ENCODE peak calls at places on chromosomes 1 and 21, in six cellular contexts. T is fibroblast of lung, P is HepG2, X is keratinocyte, H is HCT116, I is IMR-90. L is an unnamed sample.

GRCh38 chr1:237740831-237741230 is 149.9 kb downstream of the ZP4 start:
- DNase-seq in T (no peak), P (no peak), X (no peak), H (no peak), I (no peak), L (no peak)

GRCh38 chr1:168092566-168093355 is 44.0 kb downstream of the GPR161 start:
- DNase-seq in T (peak), P (peak), X (no peak), H (peak), I (no peak), L (no peak)

GRCh38 chr1:87684194-87684593 is 355.5 kb downstream of the LMO4 start:
- DNase-seq in T (peak), P (no peak), X (no peak), H (no peak), I (peak), L (no peak)

GRCh38 chr1:225746361-225747179 is 31.1 kb upstream of the SRP9 start:
- DNase-seq in T (peak), P (peak), X (peak), H (peak), I (peak), L (peak)

GRCh38 chr1:39102537-39103320 is 76.6 kb downstream of the NDUFS5 start:
- DNase-seq in T (peak), P (peak), X (no peak), H (peak), I (peak), L (peak)

GRCh38 chr1:19597463-19598309 is 46.4 kb upstream of the NBL1 start:
- DNase-seq in T (peak), P (no peak), X (no peak), H (peak), I (peak), L (no peak)

GRCh38 chr1:9198538-9199361 is 35.8 kb upstream of the H6PD start:
- DNase-seq in T (peak), P (no peak), X (no peak), H (no peak), I (peak), L (no peak)

GRCh38 chr1:198118136-198118535 is 38.7 kb upstream of the NEK7 start:
- DNase-seq in T (peak), P (no peak), X (no peak), H (no peak), I (peak), L (no peak)

GRCh38 chr1:86914998-86915736 is 732 bp downstream of the HS2ST1 start:
- DNase-seq in T (peak), P (peak), X (no peak), H (no peak), I (peak), L (peak)

GRCh38 chr1:1024421-1025415 is 4.8 kb downstream of the AGRN start:
- DNase-seq in T (peak), P (peak), X (peak), H (peak), I (no peak), L (no peak)

GRCh38 chr1:101150676-101151075 is 86.1 kb upstream of the S1PR1 start:
- DNase-seq in T (peak), P (peak), X (peak), H (no peak), I (peak), L (no peak)

GRCh38 chr1:14970115-14970798 is 183.3 kb upstream of the TMEM51 start:
- DNase-seq in T (peak), P (peak), X (peak), H (peak), I (peak), L (no peak)

GRCh38 chr1:112673589-112674439 is 645 bp upstream of the MOV10 start:
- DNase-seq in T (peak), P (peak), X (no peak), H (peak), I (peak), L (no peak)

GRCh38 chr1:212669102-212669501 is 30.5 kb downstream of the BATF3 start:
- DNase-seq in T (peak), P (peak), X (no peak), H (peak), I (peak), L (no peak)

GRCh38 chr1:48039088-48040049 is 42.2 kb upstream of the TRABD2B start:
- DNase-seq in T (peak), P (no peak), X (no peak), H (no peak), I (peak), L (peak)

GRCh38 chr1:30232288-30232899 is 491.0 kb downstream of the MATN1 start:
- DNase-seq in T (no peak), P (peak), X (no peak), H (peak), I (no peak), L (no peak)

GRCh38 chr1:230600111-230601000 is 41.9 kb upstream of the COG2 start:
- DNase-seq in T (peak), P (no peak), X (no peak), H (no peak), I (no peak), L (no peak)

GRCh38 chr1:118200836-118201235 is 15.8 kb upstream of the SPAG17 start:
- DNase-seq in T (no peak), P (no peak), X (no peak), H (no peak), I (no peak), L (no peak)

GRCh38 chr1:225476100-225476511 is 48.3 kb upstream of the LBR start:
- DNase-seq in T (no peak), P (no peak), X (no peak), H (no peak), I (no peak), L (no peak)

GRCh38 chr1:21550866-21551475 is 41.7 kb downstream of the ALPL start:
- DNase-seq in T (no peak), P (no peak), X (no peak), H (no peak), I (no peak), L (no peak)

GRCh38 chr1:204688776-204689175 is 3.2 kb upstream of the LRRN2 start:
- DNase-seq in T (no peak), P (no peak), X (no peak), H (no peak), I (no peak), L (no peak)

GRCh38 chr21:46156378-46156645 is 933 bp upstream of the FTCD start:
- DNase-seq in T (no peak), P (no peak), X (no peak), H (no peak), I (no peak), L (no peak)

GRCh38 chr1:46767649-46768282 is 31.1 kb upstream of the CYP4B1 start:
- DNase-seq in T (no peak), P (no peak), X (no peak), H (no peak), I (no peak), L (no peak)

DNA sequence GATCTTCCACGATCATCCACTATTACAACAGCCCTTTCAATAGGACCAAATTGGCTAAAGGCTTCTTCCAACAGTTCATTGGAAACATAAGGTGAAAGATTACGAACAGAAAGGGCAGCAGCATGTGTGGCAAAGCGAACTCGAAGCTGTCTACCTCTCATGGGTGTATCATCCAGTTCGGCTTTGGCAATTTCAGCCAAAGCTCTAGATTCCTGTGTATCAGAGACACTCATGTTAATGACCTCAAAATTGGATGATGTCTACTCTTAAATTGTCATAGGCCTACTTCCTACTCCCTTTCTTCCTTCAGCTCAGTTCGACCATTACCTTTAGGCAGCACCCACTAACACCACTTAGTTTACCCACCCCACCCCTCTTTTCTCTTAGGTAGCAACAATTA is 2.2 kb downstream of the SFPQ start:
- DNase-seq in T (peak), P (no peak), X (no peak), H (no peak), I (no peak), L (no peak)
- H3K9ac ChIP-seq in T (peak), P (peak), X (peak), H (peak), I (peak), L (peak)

GRCh38 chr1:67390041-67390887 is 39.9 kb downstream of the SERBP1 start:
- DNase-seq in T (peak), P (no peak), X (no peak), H (no peak), I (peak), L (no peak)
- H3K27ac ChIP-seq in T (no peak), P (no peak), X (no peak), H (no peak), I (no peak), L (peak)

GRCh38 chr1:156813298-156813697 is 3.4 kb downstream of the SH2D2A start:
- DNase-seq in T (no peak), P (no peak), X (no peak), H (no peak), I (no peak), L (no peak)
- H3K4me3 ChIP-seq in T (no peak), P (peak), X (peak), H (peak), I (no peak), L (peak)

GRCh38 chr1:158087320-158087927 is 93.3 kb upstream of the CD1D start:
- DNase-seq in T (peak), P (peak), X (no peak), H (peak), I (peak), L (no peak)
- H3K9ac ChIP-seq in T (no peak), P (no peak), X (no peak), H (no peak), I (no peak), L (no peak)

DNA sequence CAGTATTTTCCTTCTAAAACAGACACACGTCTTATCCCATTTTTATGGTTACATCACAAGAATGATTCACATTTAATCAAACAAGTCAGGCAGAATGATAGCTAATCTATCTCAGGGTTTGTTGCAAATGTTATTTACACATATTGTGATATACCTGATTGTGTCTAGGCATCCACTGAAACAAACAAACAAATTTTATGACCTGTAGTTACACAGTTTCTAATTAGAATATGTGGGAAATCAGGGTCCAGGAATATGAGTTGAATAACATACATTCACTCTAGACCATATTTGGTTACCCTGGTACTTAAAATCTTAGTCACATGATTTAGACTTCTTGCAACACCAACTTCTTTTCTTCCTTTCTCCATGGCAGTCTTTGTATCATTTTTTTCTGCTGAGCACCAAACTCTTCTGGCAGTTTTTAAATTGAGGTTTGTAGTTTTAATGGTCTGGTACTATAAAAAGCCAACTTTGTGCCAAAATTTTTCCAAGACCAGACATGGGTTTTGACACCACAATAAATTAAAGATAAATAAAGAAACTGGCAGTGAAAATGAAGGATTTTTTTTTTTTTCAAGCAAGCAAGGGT is 108.2 kb downstream of the NFIA start:
- DNase-seq in T (no peak), P (no peak), X (no peak), H (no peak), I (no peak), L (no peak)
- H3K27ac ChIP-seq in T (no peak), P (no peak), X (no peak), H (no peak), I (no peak), L (peak)

GRCh38 chr1:51564124-51564523 is 45.1 kb upstream of the EPS15 start:
- DNase-seq in T (peak), P (no peak), X (no peak), H (no peak), I (peak), L (no peak)

GRCh38 chr1:51566260-51566659 is 47.2 kb upstream of the EPS15 start:
- DNase-seq in T (no peak), P (no peak), X (no peak), H (no peak), I (no peak), L (no peak)

GRCh38 chr1:51567653-51568052 is 48.6 kb upstream of the EPS15 start:
- DNase-seq in T (peak), P (no peak), X (no peak), H (no peak), I (peak), L (no peak)

GRCh38 chr1:51561702-51562101 is 42.6 kb upstream of the EPS15 start:
- DNase-seq in T (no peak), P (no peak), X (no peak), H (no peak), I (no peak), L (no peak)

GRCh38 chr1:51565009-51565408 is 45.9 kb upstream of the EPS15 start:
- DNase-seq in T (no peak), P (no peak), X (no peak), H (no peak), I (no peak), L (no peak)
- H3K4me3 ChIP-seq in T (no peak), P (no peak), X (no peak), H (no peak), I (no peak), L (no peak)

GRCh38 chr1:110248746-110249145 is 38.6 kb downstream of the KCNC4 start:
- DNase-seq in T (no peak), P (no peak), X (no peak), H (no peak), I (no peak), L (no peak)
- H3K9ac ChIP-seq in T (no peak), P (no peak), X (no peak), H (no peak), I (no peak), L (no peak)

GRCh38 chr1:223034270-223034798 is 108.7 kb downstream of the TLR5 start:
- DNase-seq in T (no peak), P (no peak), X (no peak), H (no peak), I (no peak), L (no peak)

GRCh38 chr1:223030871-223031270 is 112.2 kb downstream of the TLR5 start:
- DNase-seq in T (no peak), P (no peak), X (no peak), H (no peak), I (no peak), L (no peak)

GRCh38 chr1:223033658-223034057 is 109.4 kb downstream of the TLR5 start:
- DNase-seq in T (peak), P (no peak), X (peak), H (no peak), I (no peak), L (no peak)

GRCh38 chr1:223031690-223032601 is 111.1 kb downstream of the TLR5 start:
- DNase-seq in T (peak), P (no peak), X (peak), H (no peak), I (no peak), L (no peak)

GRCh38 chr1:223029985-223030769 is 112.9 kb downstream of the TLR5 start:
- DNase-seq in T (no peak), P (no peak), X (no peak), H (no peak), I (no peak), L (no peak)
- H3K27ac ChIP-seq in T (no peak), P (no peak), X (no peak), H (no peak), I (no peak), L (no peak)